ENCODE peak calls at places on chromosomes 7 and 10, in six cellular contexts. One of them, this sample, is unnamed.

GRCh38 chr10:117261501-117261900 is 20.6 kb downstream of the SLC18A2 start:
- DNase-seq in IMR-90: no peak
- DNase-seq in HCT116: no peak
- DNase-seq in A549: no peak
- DNase-seq in K562: no peak
- DNase-seq in H1: peak
- DNase-seq in this sample: no peak

GRCh38 chr10:131000244-131000643 is 311.3 kb downstream of the TCERG1L start:
- DNase-seq in IMR-90: no peak
- DNase-seq in HCT116: no peak
- DNase-seq in A549: no peak
- DNase-seq in K562: no peak
- DNase-seq in H1: no peak
- DNase-seq in this sample: no peak

GRCh38 chr7:64187408-64187807 is 19.6 kb upstream of the ZNF735 start:
- DNase-seq in IMR-90: no peak
- DNase-seq in HCT116: no peak
- DNase-seq in A549: no peak
- DNase-seq in K562: no peak
- DNase-seq in H1: no peak
- DNase-seq in this sample: no peak

GRCh38 chr10:29392376-29393021 is 103.6 kb downstream of the LYZL1 start:
- DNase-seq in IMR-90: peak
- DNase-seq in HCT116: no peak
- DNase-seq in A549: peak
- DNase-seq in K562: peak
- DNase-seq in H1: peak
- DNase-seq in this sample: peak

GRCh38 chr7:3922175-3922635 is 621.2 kb downstream of the SDK1 start:
- DNase-seq in IMR-90: peak
- DNase-seq in HCT116: peak
- DNase-seq in A549: peak
- DNase-seq in K562: peak
- DNase-seq in H1: peak
- DNase-seq in this sample: peak

GRCh38 chr10:99374526-99374925 is 45.4 kb downstream of the CNNM1 start:
- DNase-seq in IMR-90: no peak
- DNase-seq in HCT116: no peak
- DNase-seq in A549: no peak
- DNase-seq in K562: no peak
- DNase-seq in H1: no peak
- DNase-seq in this sample: no peak

GRCh38 chr7:101162551-101163280 is 2.7 kb downstream of the VGF start:
- DNase-seq in IMR-90: peak
- DNase-seq in HCT116: no peak
- DNase-seq in A549: peak
- DNase-seq in K562: peak
- DNase-seq in H1: peak
- DNase-seq in this sample: no peak

GRCh38 chr7:1607001-1607400 is 37.2 kb upstream of the PSMG3 start:
- DNase-seq in IMR-90: no peak
- DNase-seq in HCT116: no peak
- DNase-seq in A549: no peak
- DNase-seq in K562: no peak
- DNase-seq in H1: no peak
- DNase-seq in this sample: no peak

GRCh38 chr7:99422091-99422624 is 13.4 kb downstream of the BUD31 start:
- DNase-seq in IMR-90: no peak
- DNase-seq in HCT116: no peak
- DNase-seq in A549: no peak
- DNase-seq in K562: peak
- DNase-seq in H1: no peak
- DNase-seq in this sample: no peak

GRCh38 chr10:133441780-133442179 is 12.0 kb upstream of the SCART1 start:
- DNase-seq in IMR-90: no peak
- DNase-seq in HCT116: no peak
- DNase-seq in A549: no peak
- DNase-seq in K562: no peak
- DNase-seq in H1: no peak
- DNase-seq in this sample: no peak

GRCh38 chr7:121366852-121367431 is 29.2 kb downstream of the FAM3C start:
- DNase-seq in IMR-90: peak
- DNase-seq in HCT116: no peak
- DNase-seq in A549: peak
- DNase-seq in K562: peak
- DNase-seq in H1: no peak
- DNase-seq in this sample: peak

GRCh38 chr7:6530626-6531491 is 20.4 kb downstream of the GRID2IP start:
- DNase-seq in IMR-90: no peak
- DNase-seq in HCT116: no peak
- DNase-seq in A549: no peak
- DNase-seq in K562: peak
- DNase-seq in H1: peak
- DNase-seq in this sample: no peak

GRCh38 chr10:128641998-128642397 is 515.8 kb upstream of the MKI67 start:
- DNase-seq in IMR-90: no peak
- DNase-seq in HCT116: no peak
- DNase-seq in A549: no peak
- DNase-seq in K562: no peak
- DNase-seq in H1: no peak
- DNase-seq in this sample: no peak

GRCh38 chr10:11504566-11505285 is 106.7 kb downstream of the USP6NL start:
- DNase-seq in IMR-90: no peak
- DNase-seq in HCT116: no peak
- DNase-seq in A549: no peak
- DNase-seq in K562: no peak
- DNase-seq in H1: no peak
- DNase-seq in this sample: no peak

GRCh38 chr10:132056663-132057062 is 9.1 kb upstream of the JAKMIP3 start:
- DNase-seq in IMR-90: no peak
- DNase-seq in HCT116: no peak
- DNase-seq in A549: no peak
- DNase-seq in K562: no peak
- DNase-seq in H1: no peak
- DNase-seq in this sample: no peak

GRCh38 chr10:132057191-132057681 is 8.5 kb upstream of the JAKMIP3 start:
- DNase-seq in IMR-90: no peak
- DNase-seq in HCT116: no peak
- DNase-seq in A549: no peak
- DNase-seq in K562: no peak
- DNase-seq in H1: no peak
- DNase-seq in this sample: no peak

GRCh38 chr10:132052124-132052523 is 13.6 kb upstream of the JAKMIP3 start:
- DNase-seq in IMR-90: no peak
- DNase-seq in HCT116: no peak
- DNase-seq in A549: no peak
- DNase-seq in K562: no peak
- DNase-seq in H1: no peak
- DNase-seq in this sample: no peak

GRCh38 chr10:132055616-132056015 is 10.1 kb upstream of the JAKMIP3 start:
- DNase-seq in IMR-90: no peak
- DNase-seq in HCT116: no peak
- DNase-seq in A549: no peak
- DNase-seq in K562: no peak
- DNase-seq in H1: no peak
- DNase-seq in this sample: no peak

DNA sequence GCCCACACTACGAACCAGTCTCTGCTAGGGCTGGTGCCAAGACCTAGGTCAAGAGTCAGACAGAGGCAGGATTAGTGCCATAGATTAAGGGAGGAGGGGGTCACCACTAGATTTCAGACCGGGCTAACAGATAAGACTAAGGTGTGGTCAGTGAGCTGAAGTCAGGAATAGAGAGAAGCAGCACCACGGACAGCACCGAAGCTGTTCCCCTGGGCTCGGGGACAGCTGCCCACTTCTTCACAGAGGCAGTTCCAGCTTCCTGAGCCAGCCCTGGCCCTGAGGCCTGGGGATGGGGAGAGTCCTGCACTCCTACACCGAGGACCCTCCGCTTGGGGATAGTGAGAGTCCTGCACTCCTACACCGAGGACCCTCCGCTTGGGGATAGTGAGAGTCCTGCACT is 11.2 kb upstream of the JAKMIP3 start:
- DNase-seq in IMR-90: no peak
- DNase-seq in HCT116: no peak
- DNase-seq in A549: no peak
- DNase-seq in K562: no peak
- DNase-seq in H1: peak
- DNase-seq in this sample: no peak
- TF ChIP-seq RAD21 in IMR-90: no peak
- TF ChIP-seq RAD21 in HCT116: no peak
- TF ChIP-seq RAD21 in A549: no peak
- TF ChIP-seq RAD21 in K562: no peak
- TF ChIP-seq RAD21 in H1: no peak
- TF ChIP-seq RAD21 in this sample: no peak

DNA sequence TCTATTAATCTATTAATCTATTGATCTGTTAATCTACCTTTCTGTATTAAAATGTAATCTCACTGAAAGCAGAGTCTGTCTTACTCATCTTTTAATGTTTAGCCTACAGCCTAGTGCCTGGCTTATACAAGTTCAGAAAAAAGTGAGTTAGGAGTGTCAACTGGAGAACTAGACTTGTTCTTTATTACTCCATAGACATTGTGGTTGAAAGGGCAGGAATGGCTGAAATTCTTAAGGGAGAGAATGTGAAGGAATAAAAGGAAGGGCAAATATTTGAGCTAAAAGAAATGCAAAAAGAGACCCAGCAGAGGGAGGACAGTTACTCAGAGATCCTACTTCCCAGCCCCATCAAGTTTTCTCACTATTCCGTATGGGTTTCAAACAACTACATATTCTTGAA is 64.9 kb downstream of the MDFIC start:
- DNase-seq in IMR-90: peak
- DNase-seq in HCT116: no peak
- DNase-seq in A549: no peak
- DNase-seq in K562: no peak
- DNase-seq in H1: no peak
- DNase-seq in this sample: no peak
- TF ChIP-seq RAD21 in IMR-90: no peak
- TF ChIP-seq RAD21 in HCT116: no peak
- TF ChIP-seq RAD21 in A549: no peak
- TF ChIP-seq RAD21 in K562: no peak
- TF ChIP-seq RAD21 in H1: no peak
- TF ChIP-seq RAD21 in this sample: no peak

DNA sequence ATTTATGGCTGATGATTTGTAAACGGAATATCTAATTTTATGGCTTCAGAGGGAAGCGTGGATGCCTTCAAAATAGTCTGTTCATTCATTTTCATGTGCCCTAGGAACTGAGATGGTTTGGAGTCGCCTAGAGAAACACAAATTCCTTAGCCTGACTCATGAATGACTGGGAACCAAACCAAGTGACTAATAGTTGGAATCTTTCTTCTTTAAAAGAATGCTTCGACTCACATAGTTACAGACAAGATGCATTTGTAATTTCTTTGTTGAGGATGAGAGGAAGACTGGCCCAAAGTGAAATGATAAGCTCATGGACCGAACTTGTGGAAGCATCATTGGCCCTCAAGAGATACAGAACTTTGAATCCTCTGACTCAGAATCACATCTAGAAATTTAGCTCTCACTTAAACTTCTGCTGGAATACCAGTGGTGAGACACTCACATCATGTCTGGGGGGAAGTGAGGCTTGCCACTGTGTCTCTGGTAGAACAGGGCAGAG is 1107.2 kb downstream of the NRG3 start:
- DNase-seq in IMR-90: peak
- DNase-seq in HCT116: no peak
- DNase-seq in A549: peak
- DNase-seq in K562: no peak
- DNase-seq in H1: no peak
- DNase-seq in this sample: no peak
- TF ChIP-seq RAD21 in IMR-90: no peak
- TF ChIP-seq RAD21 in HCT116: no peak
- TF ChIP-seq RAD21 in A549: no peak
- TF ChIP-seq RAD21 in K562: no peak
- TF ChIP-seq RAD21 in H1: no peak
- TF ChIP-seq RAD21 in this sample: no peak

DNA sequence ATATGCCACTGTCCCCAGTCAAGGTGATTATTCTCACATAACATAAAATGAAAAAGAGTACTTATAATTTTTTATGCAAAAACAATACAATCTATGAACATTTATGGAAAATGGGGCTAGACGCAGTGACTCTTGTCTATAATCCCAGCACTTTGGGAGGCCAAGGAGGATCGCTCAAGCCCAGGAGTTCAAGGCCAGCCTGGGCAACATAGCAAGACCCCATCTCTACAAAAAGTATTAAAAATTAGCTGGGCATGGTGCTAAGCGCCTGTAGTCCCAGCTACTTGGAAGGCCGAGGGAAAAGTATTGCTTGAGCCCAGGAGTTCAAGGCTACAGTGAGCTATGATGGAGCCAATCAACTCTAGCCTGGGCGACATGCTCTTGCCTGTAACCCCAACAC is 14.5 kb upstream of the ANAPC16 start:
- DNase-seq in IMR-90: no peak
- DNase-seq in HCT116: no peak
- DNase-seq in A549: no peak
- DNase-seq in K562: no peak
- DNase-seq in H1: no peak
- DNase-seq in this sample: no peak
- TF ChIP-seq RAD21 in IMR-90: no peak
- TF ChIP-seq RAD21 in HCT116: no peak
- TF ChIP-seq RAD21 in A549: no peak
- TF ChIP-seq RAD21 in K562: no peak
- TF ChIP-seq RAD21 in H1: no peak
- TF ChIP-seq RAD21 in this sample: no peak

GRCh38 chr7:135215180-135215579 is 3.9 kb upstream of the WDR91 start:
- DNase-seq in IMR-90: no peak
- DNase-seq in HCT116: no peak
- DNase-seq in A549: no peak
- DNase-seq in K562: no peak
- DNase-seq in H1: no peak
- DNase-seq in this sample: no peak
- TF ChIP-seq RAD21 in IMR-90: no peak
- TF ChIP-seq RAD21 in HCT116: no peak
- TF ChIP-seq RAD21 in A549: no peak
- TF ChIP-seq RAD21 in K562: no peak
- TF ChIP-seq RAD21 in H1: no peak
- TF ChIP-seq RAD21 in this sample: no peak

DNA sequence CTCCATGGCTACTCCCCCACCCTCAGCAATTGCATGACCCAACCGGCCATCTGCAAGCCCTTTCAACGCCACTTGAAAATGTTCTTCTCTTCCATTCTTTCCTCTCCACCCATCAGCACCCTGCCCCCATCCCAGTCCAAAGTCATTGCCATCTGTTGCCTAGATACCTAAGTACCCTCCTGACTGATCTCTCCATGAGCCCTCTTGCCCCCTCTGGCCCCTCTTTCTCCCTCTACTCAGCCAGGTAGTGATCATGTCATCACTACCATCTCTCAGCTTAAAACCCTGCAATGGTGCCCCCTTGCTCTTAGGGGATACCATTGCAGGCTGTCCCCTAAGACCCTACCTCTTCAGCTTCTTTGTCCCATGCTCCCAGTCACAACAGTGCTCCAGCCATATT is 30.5 kb upstream of the BTRC start:
- DNase-seq in IMR-90: no peak
- DNase-seq in HCT116: no peak
- DNase-seq in A549: no peak
- DNase-seq in K562: no peak
- DNase-seq in H1: no peak
- DNase-seq in this sample: no peak
- TF ChIP-seq RAD21 in IMR-90: no peak
- TF ChIP-seq RAD21 in HCT116: no peak
- TF ChIP-seq RAD21 in A549: no peak
- TF ChIP-seq RAD21 in K562: no peak
- TF ChIP-seq RAD21 in H1: no peak
- TF ChIP-seq RAD21 in this sample: no peak

GRCh38 chr7:39697481-39697880 is 74.1 kb downstream of the RALA start:
- DNase-seq in IMR-90: no peak
- DNase-seq in HCT116: no peak
- DNase-seq in A549: no peak
- DNase-seq in K562: no peak
- DNase-seq in H1: no peak
- DNase-seq in this sample: no peak
- TF ChIP-seq RAD21 in IMR-90: no peak
- TF ChIP-seq RAD21 in HCT116: no peak
- TF ChIP-seq RAD21 in A549: no peak
- TF ChIP-seq RAD21 in K562: no peak
- TF ChIP-seq RAD21 in H1: no peak
- TF ChIP-seq RAD21 in this sample: no peak